ENCODE peak calls at places on chromosome 9, in eight cellular contexts. O is transverse colon; S is GM19239; W is neuronal stem cell; K is HCEC 1CT; T is activated effector memory CD4-positive, alpha-beta T cell treated with anti-CD3 and anti-CD28 coated beads, Interleukin-2, amount 50 U/mL, for 16 hours; R is NCI-H1417; E is Calu3. L is an unnamed sample.
A peak's percentile ranks its signal among the peaks of the same experiment; 100 is the strongest.

GRCh38 chr9:137163101-137163661 is 6.7 kb downstream of the LRRC26 start:
- DNase-seq in O (no peak), S (no peak), W (no peak), K (no peak), T (no peak), R (peak; percentile 64), E (no peak), L (no peak)

GRCh38 chr9:74147906-74148305 is 349.2 kb upstream of the RORB start:
- DNase-seq in O (no peak), S (no peak), W (no peak), K (peak; percentile 25), T (no peak), R (no peak), E (no peak), L (no peak)

GRCh38 chr9:104091028-104091590 is 3.0 kb upstream of the SMC2 start:
- DNase-seq in O (no peak), S (no peak), W (no peak), K (peak; percentile 2), T (no peak), R (peak; percentile 64), E (no peak), L (no peak)

GRCh38 chr9:129473523-129474244 is 147.2 kb downstream of the C9orf50 start:
- DNase-seq in O (no peak), S (no peak), W (no peak), K (no peak), T (no peak), R (no peak), E (no peak), L (peak; percentile 88)

GRCh38 chr9:98575379-98576346 is 133.1 kb downstream of the GABBR2 start:
- DNase-seq in O (no peak), S (peak; percentile 54), W (no peak), K (peak; percentile 44), T (no peak), R (no peak), E (peak; percentile 12), L (no peak)

GRCh38 chr9:136665704-136666363 is 3.1 kb downstream of the EGFL7 start:
- DNase-seq in O (no peak), S (no peak), W (no peak), K (no peak), T (peak; percentile 76), R (peak; percentile 50), E (no peak), L (no peak)

GRCh38 chr9:3181049-3181953 is 337.4 kb upstream of the PUM3 start:
- DNase-seq in O (peak; percentile 54), S (peak; percentile 18), W (peak; percentile 32), K (peak; percentile 14), T (no peak), R (peak; percentile 78), E (peak; percentile 24), L (no peak)

GRCh38 chr9:111516061-111516465 is 8.9 kb upstream of the ZNF483 start:
- DNase-seq in O (no peak), S (no peak), W (no peak), K (no peak), T (no peak), R (no peak), E (no peak), L (no peak)

GRCh38 chr9:91253488-91253887 is 108.2 kb downstream of the AUH start:
- DNase-seq in O (no peak), S (no peak), W (no peak), K (peak; percentile 30), T (no peak), R (no peak), E (no peak), L (no peak)

GRCh38 chr9:2816476-2817141 is 27.3 kb downstream of the PUM3 start:
- DNase-seq in O (no peak), S (no peak), W (no peak), K (peak; percentile 90), T (no peak), R (no peak), E (peak; percentile 47), L (no peak)

GRCh38 chr9:127263664-127264063 is 910 bp upstream of the GARNL3 start:
- DNase-seq in O (no peak), S (no peak), W (no peak), K (no peak), T (no peak), R (no peak), E (no peak), L (no peak)

GRCh38 chr9:37922391-37923120 is 18.6 kb upstream of the SLC25A51 start:
- DNase-seq in O (no peak), S (no peak), W (no peak), K (no peak), T (peak; percentile 46), R (no peak), E (no peak), L (peak; percentile 66)

GRCh38 chr9:134811673-134812668 is 68.6 kb upstream of the FCN2 start:
- DNase-seq in O (no peak), S (no peak), W (peak; percentile 42), K (peak; percentile 10), T (no peak), R (no peak), E (no peak), L (no peak)

GRCh38 chr9:135971892-135972291 is 10.7 kb upstream of the UBAC1 start:
- DNase-seq in O (peak; percentile 87), S (no peak), W (peak; percentile 82), K (no peak), T (peak; percentile 79), R (no peak), E (peak; percentile 87), L (no peak)

GRCh38 chr9:130041648-130042405 is 1.2 kb downstream of the FNBP1 start:
- DNase-seq in O (no peak), S (no peak), W (peak; percentile 17), K (no peak), T (peak; percentile 68), R (peak; percentile 58), E (no peak), L (no peak)

GRCh38 chr9:77158772-77159513 is 18.4 kb upstream of the VPS13A start:
- DNase-seq in O (no peak), S (no peak), W (no peak), K (peak; percentile 26), T (no peak), R (no peak), E (no peak), L (no peak)

GRCh38 chr9:130660683-130661460 is 3.5 kb upstream of the PRDM12 start:
- DNase-seq in O (no peak), S (no peak), W (no peak), K (no peak), T (no peak), R (peak; percentile 55), E (no peak), L (no peak)

GRCh38 chr9:83266618-83267543 is 203.9 kb upstream of the RASEF start:
- DNase-seq in O (no peak), S (no peak), W (no peak), K (no peak), T (no peak), R (no peak), E (peak; percentile 3), L (no peak)

GRCh38 chr9:80648336-80648735 is 1041.0 kb downstream of the TLE1 start:
- DNase-seq in O (no peak), S (no peak), W (no peak), K (peak; percentile 67), T (no peak), R (no peak), E (no peak), L (no peak)

GRCh38 chr9:125747053-125747764 is at the start of gene PBX3:
- DNase-seq in O (peak; percentile 54), S (no peak), W (peak; percentile 70), K (peak; percentile 46), T (peak; percentile 83), R (peak; percentile 86), E (peak; percentile 30), L (peak; percentile 90)

GRCh38 chr9:130483281-130483949 is 38.7 kb downstream of the ASS1 start:
- DNase-seq in O (no peak), S (no peak), W (no peak), K (no peak), T (no peak), R (peak; percentile 68), E (no peak), L (no peak)

GRCh38 chr9:127021664-127022337 is 100.6 kb downstream of the ANGPTL2 start:
- DNase-seq in O (peak; percentile 65), S (no peak), W (no peak), K (peak; percentile 94), T (no peak), R (no peak), E (no peak), L (peak; percentile 96)

GRCh38 chr9:90523953-90524352 is 118.7 kb downstream of the DIRAS2 start:
- DNase-seq in O (peak; percentile 51), S (no peak), W (no peak), K (no peak), T (no peak), R (no peak), E (no peak), L (no peak)

GRCh38 chr9:117184173-117184572 is 230.7 kb downstream of the ASTN2 start:
- DNase-seq in O (no peak), S (no peak), W (no peak), K (no peak), T (no peak), R (peak; percentile 23), E (no peak), L (no peak)

GRCh38 chr9:20684865-20685696 is 1.0 kb downstream of the FOCAD start:
- DNase-seq in O (no peak), S (no peak), W (no peak), K (peak; percentile 82), T (no peak), R (no peak), E (no peak), L (no peak)

GRCh38 chr9:91824591-91825339 is 125.3 kb downstream of the ROR2 start:
- DNase-seq in O (peak; percentile 42), S (no peak), W (no peak), K (peak; percentile 33), T (peak; percentile 10), R (no peak), E (no peak), L (peak; percentile 65)

GRCh38 chr9:92312887-92313623 is 12.1 kb downstream of the NOL8 start:
- DNase-seq in O (no peak), S (no peak), W (no peak), K (no peak), T (no peak), R (no peak), E (no peak), L (no peak)

GRCh38 chr9:127660886-127661285 is 45.9 kb upstream of the CFAP157 start:
- DNase-seq in O (no peak), S (no peak), W (no peak), K (no peak), T (no peak), R (no peak), E (no peak), L (no peak)

GRCh38 chr9:83336696-83337095 is 201.5 kb downstream of the FRMD3 start:
- DNase-seq in O (no peak), S (no peak), W (no peak), K (no peak), T (no peak), R (no peak), E (peak; percentile 3), L (no peak)

GRCh38 chr9:116337015-116337414 is 183.4 kb downstream of the PAPPA start:
- DNase-seq in O (no peak), S (no peak), W (no peak), K (peak; percentile 45), T (no peak), R (no peak), E (no peak), L (no peak)

GRCh38 chr9:116873937-116874900 is 187.1 kb downstream of the TRIM32 start:
- DNase-seq in O (no peak), S (no peak), W (no peak), K (no peak), T (no peak), R (no peak), E (no peak), L (no peak)

GRCh38 chr9:97660847-97661246 is 27.2 kb downstream of the NCBP1 start:
- DNase-seq in O (no peak), S (no peak), W (no peak), K (peak; percentile 83), T (no peak), R (no peak), E (no peak), L (no peak)

L was measured in posterior vena cava.